ENCODE peak calls at places on chromosomes 3 and 15, in nine cellular contexts. A, K, D, X, B, M, P, V and Q are unnamed samples.

GRCh38 chr15:36691596-36691995 is 112.2 kb downstream of the CDIN1 start:
- DNase-seq in M (no peak), D (no peak), P (no peak), V (no peak), B (no peak), X (no peak), A (no peak), K (no peak), Q (no peak)

GRCh38 chr3:197394464-197395321 is 96.3 kb upstream of the DLG1 start:
- DNase-seq in P (peak), K (no peak), A (peak), B (peak), D (peak), M (no peak), V (peak), X (no peak), Q (peak)

GRCh38 chr3:182597621-182598041 is 195.7 kb upstream of the ATP11B start:
- DNase-seq in B (no peak), M (no peak), D (no peak), P (no peak), A (no peak), X (no peak), V (no peak), K (no peak), Q (no peak)

GRCh38 chr3:81650187-81650586 is 111.3 kb downstream of the GBE1 start:
- DNase-seq in K (no peak), M (no peak), V (no peak), X (no peak), B (no peak), A (no peak), P (no peak), D (no peak), Q (no peak)

GRCh38 chr3:152328841-152329240 is 60.1 kb downstream of the MBNL1 start:
- DNase-seq in M (no peak), B (peak), X (no peak), D (no peak), V (peak), P (peak), A (no peak), K (no peak), Q (peak)

GRCh38 chr15:96858693-96859092 is 528.2 kb downstream of the NR2F2 start:
- DNase-seq in B (no peak), K (no peak), X (no peak), M (no peak), D (no peak), A (no peak), P (no peak), V (no peak), Q (no peak)

GRCh38 chr3:30578479-30578878 is 27.9 kb upstream of the TGFBR2 start:
- DNase-seq in P (peak), V (peak), M (no peak), A (no peak), B (peak), D (peak), K (peak), X (peak), Q (no peak)

GRCh38 chr15:100113351-100114075 is 228.3 kb downstream of the ADAMTS17 start:
- DNase-seq in K (no peak), A (no peak), M (no peak), V (no peak), P (no peak), D (peak), X (no peak), B (no peak), Q (peak)

GRCh38 chr15:92161039-92161670 is 232.5 kb upstream of the ST8SIA2 start:
- DNase-seq in M (peak), V (no peak), X (no peak), K (no peak), B (no peak), A (no peak), D (no peak), P (no peak), Q (no peak)

GRCh38 chr15:70051948-70052633 is 45.6 kb downstream of the TLE3 start:
- DNase-seq in B (no peak), M (no peak), P (no peak), A (no peak), D (peak), K (peak), X (no peak), V (no peak), Q (peak)

GRCh38 chr3:175150812-175151411 is 291.8 kb downstream of the NAALADL2 start:
- DNase-seq in P (no peak), K (no peak), B (no peak), D (no peak), V (no peak), A (no peak), X (no peak), M (no peak), Q (no peak)

GRCh38 chr15:90881181-90881977 is 2.9 kb upstream of the FES start:
- DNase-seq in B (no peak), D (no peak), A (no peak), K (no peak), M (no peak), V (no peak), P (no peak), X (no peak), Q (no peak)

GRCh38 chr15:70170096-70170699 is 72.5 kb upstream of the TLE3 start:
- DNase-seq in P (no peak), M (no peak), K (no peak), X (no peak), A (no peak), D (no peak), V (no peak), B (no peak), Q (no peak)

GRCh38 chr3:184562875-184563568 is 1.4 kb downstream of the EPHB3 start:
- DNase-seq in M (no peak), K (peak), X (no peak), A (no peak), V (peak), P (no peak), D (no peak), B (no peak), Q (peak)

GRCh38 chr3:17412950-17413530 is 329.4 kb downstream of the TBC1D5 start:
- DNase-seq in P (peak), V (peak), D (no peak), M (peak), K (no peak), A (no peak), X (no peak), B (peak), Q (peak)

GRCh38 chr15:46865155-46865554 is 852.1 kb upstream of the SEMA6D start:
- DNase-seq in V (no peak), A (no peak), B (no peak), D (no peak), X (no peak), M (no peak), P (no peak), K (no peak), Q (no peak)

GRCh38 chr3:53590606-53591005 is 96.2 kb downstream of the CACNA1D start:
- DNase-seq in K (no peak), D (no peak), P (no peak), M (no peak), B (no peak), A (no peak), X (no peak), V (no peak), Q (no peak)

GRCh38 chr3:12944849-12945248 is 103.5 kb upstream of the RPL32 start:
- DNase-seq in K (no peak), P (no peak), V (no peak), A (no peak), X (no peak), B (no peak), M (no peak), D (no peak), Q (no peak)

GRCh38 chr15:70210076-70210475 is 112.4 kb upstream of the TLE3 start:
- DNase-seq in V (no peak), A (no peak), X (no peak), P (no peak), B (no peak), K (no peak), D (no peak), M (no peak), Q (no peak)

GRCh38 chr3:65758438-65758837 is 280.3 kb downstream of the MAGI1 start:
- DNase-seq in B (no peak), A (no peak), V (no peak), D (no peak), K (no peak), M (no peak), X (no peak), P (no peak), Q (no peak)

GRCh38 chr15:41917767-41918430 is 24.0 kb upstream of the SPTBN5 start:
- DNase-seq in X (no peak), V (peak), M (no peak), P (peak), A (peak), B (peak), D (peak), K (no peak), Q (peak)

GRCh38 chr3:105823149-105823866 is 45.5 kb downstream of the CBLB start:
- DNase-seq in B (peak), A (no peak), K (no peak), V (peak), X (no peak), D (peak), P (peak), M (no peak), Q (peak)

GRCh38 chr3:137612293-137612692 is 151.8 kb upstream of the SOX14 start:
- DNase-seq in A (no peak), P (no peak), D (no peak), M (no peak), K (no peak), B (no peak), X (no peak), V (no peak), Q (no peak)

GRCh38 chr3:161273589-161274218 is 52.6 kb downstream of the NMD3 start:
- DNase-seq in V (peak), A (no peak), X (no peak), D (no peak), P (peak), B (peak), K (no peak), M (peak), Q (no peak)

GRCh38 chr3:193843447-193844301 is 250.7 kb downstream of the OPA1 start:
- DNase-seq in B (no peak), M (no peak), D (no peak), A (peak), X (no peak), P (no peak), V (no peak), K (no peak), Q (no peak)

GRCh38 chr3:78847203-78847602 is 920.6 kb downstream of the ROBO1 start:
- DNase-seq in X (no peak), D (no peak), A (no peak), B (no peak), P (no peak), K (no peak), V (no peak), M (no peak), Q (no peak)

GRCh38 chr3:119309591-119309990 is 15.4 kb downstream of the ARHGAP31 start:
- DNase-seq in V (no peak), K (no peak), P (no peak), A (no peak), X (no peak), D (no peak), B (no peak), M (no peak), Q (no peak)

GRCh38 chr3:119308355-119308754 is 14.2 kb downstream of the ARHGAP31 start:
- DNase-seq in K (no peak), B (no peak), M (no peak), X (no peak), D (no peak), V (peak), A (no peak), P (peak), Q (no peak)

GRCh38 chr3:119311191-119311925 is 17.2 kb downstream of the ARHGAP31 start:
- DNase-seq in M (no peak), V (peak), B (peak), D (no peak), K (no peak), A (no peak), X (no peak), P (peak), Q (peak)

GRCh38 chr3:119313461-119313860 is 19.3 kb downstream of the ARHGAP31 start:
- DNase-seq in P (no peak), B (no peak), D (no peak), M (no peak), K (no peak), A (no peak), V (no peak), X (no peak), Q (no peak)

DNA sequence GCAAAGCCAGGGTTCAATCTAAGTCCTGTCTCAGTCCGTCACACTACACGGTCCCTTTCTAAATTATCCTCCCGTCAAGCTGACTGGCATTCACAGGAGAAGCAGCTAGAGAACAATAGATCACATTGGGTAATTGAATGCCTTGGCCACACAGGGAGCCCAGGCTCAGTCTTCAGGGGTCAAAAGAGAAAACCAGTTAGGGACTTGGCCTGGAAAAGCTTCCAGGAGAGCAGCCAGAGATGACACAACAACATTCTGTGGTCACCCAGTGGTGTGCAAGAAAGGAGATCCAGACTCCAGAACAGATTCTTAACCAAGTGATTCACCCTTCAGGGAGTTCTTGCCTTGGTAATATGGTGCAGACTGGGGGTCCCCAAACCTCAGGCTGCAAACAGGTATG is 15.9 kb downstream of the ARHGAP31 start:
- DNase-seq in V (peak), K (no peak), A (no peak), P (peak), M (no peak), B (peak), D (no peak), X (no peak), Q (peak)
- H3K4me3 ChIP-seq in V (no peak), K (no peak), A (no peak), P (no peak), M (no peak), B (no peak), D (no peak), X (no peak), Q (peak)

GRCh38 chr3:55817177-55817576 is 330.1 kb upstream of the WNT5A start:
- DNase-seq in D (no peak), P (no peak), M (no peak), K (no peak), V (no peak), X (no peak), A (no peak), B (no peak), Q (no peak)
- H3K4me3 ChIP-seq in D (no peak), P (no peak), M (no peak), K (no peak), V (no peak), X (no peak), A (no peak), B (no peak), Q (no peak)

GRCh38 chr3:128995737-128996136 is 1.9 kb upstream of the CFAP92 start:
- DNase-seq in V (no peak), P (no peak), K (no peak), M (no peak), A (no peak), D (no peak), B (no peak), X (no peak), Q (peak)

GRCh38 chr3:128994173-128994512 is 267 bp upstream of the CFAP92 start:
- DNase-seq in D (no peak), X (no peak), A (no peak), P (no peak), V (no peak), B (no peak), M (no peak), K (no peak), Q (no peak)

GRCh38 chr3:128994581-128995161 is 795 bp upstream of the CFAP92 start:
- DNase-seq in M (no peak), P (no peak), K (no peak), D (no peak), B (no peak), V (no peak), A (no peak), X (no peak), Q (peak)

GRCh38 chr3:128992926-128993460 is 883 bp downstream of the CFAP92 start:
- DNase-seq in K (no peak), B (no peak), M (no peak), X (no peak), A (no peak), D (no peak), V (no peak), P (no peak), Q (peak)

DNA sequence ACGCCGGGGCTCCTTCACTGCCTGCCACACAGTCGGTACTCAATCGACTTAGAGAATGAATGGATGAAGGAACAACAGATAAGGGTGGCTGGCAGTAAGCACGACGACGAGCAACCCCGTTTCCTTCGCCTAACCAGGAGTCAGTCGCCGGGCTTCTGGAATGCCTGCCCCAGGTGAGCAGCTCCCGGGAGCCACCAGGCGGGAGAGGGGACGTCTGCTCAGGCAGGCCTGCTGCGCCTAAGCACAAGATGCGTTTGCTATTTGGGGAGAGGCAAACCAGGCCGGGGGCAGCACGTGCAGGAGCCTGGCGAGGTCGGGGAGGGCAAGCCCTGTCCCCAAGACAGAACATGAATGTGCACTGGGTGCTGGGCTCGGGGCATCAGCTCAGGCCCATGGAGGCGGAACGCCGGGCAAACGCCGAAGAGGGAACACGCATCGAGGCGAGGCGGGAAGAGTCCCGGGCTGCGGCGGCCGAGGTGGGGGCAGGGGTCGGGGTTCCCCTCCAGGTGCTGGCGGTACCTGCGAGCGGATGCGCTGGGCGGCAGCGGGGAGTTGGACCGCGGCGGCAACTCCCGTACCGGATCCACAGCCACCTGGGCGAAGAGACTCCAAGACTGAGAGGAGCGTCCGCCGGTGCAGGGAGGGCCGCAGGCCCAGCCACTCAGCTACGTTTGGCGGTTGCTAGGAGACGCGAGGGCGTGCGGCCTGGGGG is at the start of gene CFAP92:
- DNase-seq in K (peak), M (peak), X (peak), P (peak), B (peak), A (peak), D (peak), V (peak), Q (peak)
- H3K4me3 ChIP-seq in K (no peak), M (peak), X (peak), P (peak), B (peak), A (peak), D (peak), V (peak), Q (peak)

GRCh38 chr3:186452517-186452916 is 90.5 kb upstream of the DGKG start:
- DNase-seq in M (no peak), K (no peak), X (no peak), A (peak), V (peak), B (peak), D (no peak), P (peak), Q (peak)
- H3K4me3 ChIP-seq in M (no peak), K (no peak), X (no peak), A (no peak), V (no peak), B (no peak), D (no peak), P (no peak), Q (no peak)

DNA sequence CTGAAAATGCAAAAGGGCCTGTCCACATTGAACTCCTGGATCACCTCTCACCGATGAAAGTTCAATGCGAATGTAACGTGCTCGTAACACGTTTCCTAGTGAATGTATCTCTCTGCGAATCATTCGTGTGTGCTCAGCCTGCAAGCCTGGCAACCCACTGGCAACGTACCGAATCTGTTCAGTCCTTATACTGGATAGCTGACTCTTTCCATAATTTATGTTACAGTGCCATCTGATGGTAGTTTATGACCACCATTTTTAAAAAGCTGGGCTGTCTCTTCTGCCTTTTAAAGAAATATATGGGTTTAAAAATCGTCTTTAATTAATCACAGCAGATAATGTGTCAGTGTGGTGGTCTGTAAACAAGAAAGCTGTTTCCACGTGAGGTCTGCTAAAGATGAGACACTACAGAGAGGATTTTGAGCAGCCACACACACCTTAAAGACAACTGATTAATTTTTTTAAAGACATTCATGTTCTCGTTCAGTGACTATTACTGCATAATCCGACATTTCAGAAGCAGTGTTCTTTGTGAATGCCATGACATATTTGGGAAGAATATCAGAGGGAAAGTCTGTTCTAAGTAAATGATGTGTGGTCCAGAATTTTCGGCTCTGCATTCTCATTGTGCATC is 69.4 kb upstream of the FOXP1 start:
- DNase-seq in M (peak), P (peak), B (peak), X (peak), K (no peak), D (no peak), A (peak), V (peak), Q (peak)
- H3K4me3 ChIP-seq in M (no peak), P (no peak), B (peak), X (no peak), K (no peak), D (no peak), A (peak), V (no peak), Q (peak)

DNA sequence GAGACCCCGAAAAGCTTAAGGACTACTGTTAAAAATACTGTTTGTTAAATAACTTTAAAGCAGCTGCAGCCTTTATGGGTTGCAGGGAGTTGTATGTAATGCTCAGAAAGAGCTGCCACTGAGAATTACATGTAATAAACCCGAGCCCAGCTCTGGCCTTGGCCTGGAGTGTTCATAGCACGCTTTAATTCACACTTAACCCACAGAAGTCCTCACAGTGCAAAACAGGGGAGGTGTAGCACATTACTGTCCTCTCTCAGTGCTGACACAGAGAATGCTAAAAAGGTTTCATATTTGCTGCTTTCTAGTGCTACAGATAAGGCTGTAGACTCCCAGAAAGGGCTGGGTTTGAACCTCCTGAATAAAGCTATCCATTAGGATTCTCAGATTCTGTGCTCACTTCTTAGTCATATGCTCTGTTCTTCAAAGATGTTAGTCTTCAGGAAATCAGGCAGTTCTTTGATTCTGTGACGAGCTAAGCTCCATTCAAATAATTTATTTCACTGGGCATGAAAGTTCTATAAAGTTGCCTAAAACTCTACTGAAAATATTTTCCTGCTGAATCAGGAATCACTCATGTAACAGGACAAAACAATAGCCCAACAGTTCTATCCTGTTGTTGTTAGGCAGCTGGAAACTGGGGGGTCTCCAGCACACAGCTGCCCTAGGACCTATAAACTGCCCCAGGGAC is 108.0 kb downstream of the SENP2 start:
- DNase-seq in K (no peak), M (no peak), P (peak), D (no peak), V (peak), B (no peak), X (no peak), A (no peak), Q (peak)
- H3K4me3 ChIP-seq in K (no peak), M (no peak), P (no peak), D (no peak), V (no peak), B (no peak), X (no peak), A (no peak), Q (no peak)

DNA sequence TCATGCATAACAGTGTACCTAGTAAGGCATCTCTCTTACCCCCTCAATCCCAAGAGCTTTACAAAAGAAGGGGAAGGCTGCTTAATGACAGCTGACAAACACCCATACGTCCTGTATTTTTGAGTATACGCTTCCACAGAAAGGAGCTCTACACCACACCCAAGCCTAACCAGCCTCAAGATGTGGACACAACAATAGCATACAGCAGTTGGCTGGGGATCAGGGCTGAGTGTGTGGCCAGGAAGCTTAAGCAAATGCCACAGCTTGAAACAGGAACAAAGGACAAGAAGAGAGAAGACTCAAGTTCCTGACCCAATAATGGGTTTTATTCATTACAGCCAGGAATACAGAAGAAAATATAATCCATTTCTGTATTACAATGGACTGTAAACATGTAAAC is 6.9 kb downstream of the HEXA start:
- DNase-seq in B (no peak), X (peak), M (no peak), K (no peak), V (no peak), P (no peak), D (peak), A (peak), Q (no peak)
- H3K4me3 ChIP-seq in B (no peak), X (no peak), M (no peak), K (no peak), V (no peak), P (no peak), D (no peak), A (no peak), Q (no peak)